ENCODE peak calls at places on chromosomes 5 and 9, in eight cellular contexts. P is HuH-7; D is NCI-H1436; I is stimulated activated CD8-positive, alpha-beta memory T cell treated with anti-CD3 and anti-CD28 coated beads, Interleukin-15, amount 100 ng/mL, for 24 hours; K is amniotic stem cell; R is ascending aorta; X is tibial nerve; Y is brain microvascular endothelial cell. Q is an unnamed sample.
A peak's percentile ranks its signal among the peaks of the same experiment; 100 is the strongest.

GRCh38 chr5:111512406-111513174 is at the start of gene STARD4:
- DNase-seq in P (peak; percentile 84), D (peak; percentile 95), I (peak; percentile 79), K (peak; percentile 79), R (peak; percentile 98), X (peak; percentile 85), Y (peak; percentile 97), Q (peak; percentile 92)

GRCh38 chr5:38725419-38725865 is 120.4 kb upstream of the OSMR start:
- DNase-seq in P (no peak), D (no peak), I (no peak), K (no peak), R (no peak), X (no peak), Y (no peak), Q (no peak)

GRCh38 chr9:97781902-97782301 is 71.1 kb upstream of the FOXE1 start:
- DNase-seq in P (no peak), D (no peak), I (no peak), K (no peak), R (no peak), X (no peak), Y (no peak), Q (no peak)

GRCh38 chr5:79191457-79191856 is 44.5 kb upstream of the JMY start:
- DNase-seq in P (no peak), D (no peak), I (no peak), K (no peak), R (no peak), X (no peak), Y (no peak), Q (no peak)

GRCh38 chr9:95486318-95486717 is 30.5 kb downstream of the PTCH1 start:
- DNase-seq in P (no peak), D (no peak), I (no peak), K (no peak), R (no peak), X (no peak), Y (no peak), Q (no peak)

GRCh38 chr5:110002652-110003051 is 312.9 kb downstream of the MAN2A1 start:
- DNase-seq in P (no peak), D (no peak), I (no peak), K (no peak), R (no peak), X (no peak), Y (no peak), Q (no peak)

GRCh38 chr9:95508242-95508967 is 8.4 kb downstream of the PTCH1 start:
- DNase-seq in P (no peak), D (no peak), I (no peak), K (no peak), R (no peak), X (no peak), Y (no peak), Q (no peak)

GRCh38 chr5:10524376-10525123 is 39.3 kb upstream of the ANKRD33B start:
- DNase-seq in P (no peak), D (no peak), I (no peak), K (peak; percentile 18), R (no peak), X (peak; percentile 77), Y (peak; percentile 76), Q (no peak)

GRCh38 chr9:89879276-89879675 is 274.5 kb downstream of the GADD45G start:
- DNase-seq in P (no peak), D (no peak), I (no peak), K (no peak), R (peak; percentile 40), X (no peak), Y (no peak), Q (no peak)

GRCh38 chr9:135907446-135908333 is at the start of gene CAMSAP1:
- DNase-seq in P (peak; percentile 96), D (peak; percentile 89), I (peak; percentile 94), K (peak; percentile 82), R (peak; percentile 95), X (peak; percentile 88), Y (peak; percentile 84), Q (peak; percentile 83)

GRCh38 chr9:84216151-84216550 is 124.4 kb downstream of the SLC28A3 start:
- DNase-seq in P (no peak), D (no peak), I (no peak), K (no peak), R (no peak), X (no peak), Y (no peak), Q (no peak)

GRCh38 chr5:133086366-133086875 is 34.6 kb downstream of the HSPA4 start:
- DNase-seq in P (no peak), D (no peak), I (no peak), K (no peak), R (no peak), X (no peak), Y (no peak), Q (no peak)

GRCh38 chr5:435961-436640 is 6.9 kb upstream of the EXOC3 start:
- DNase-seq in P (peak; percentile 64), D (peak; percentile 28), I (no peak), K (no peak), R (peak; percentile 39), X (no peak), Y (no peak), Q (no peak)

GRCh38 chr9:13139641-13140171 is 139.8 kb downstream of the MPDZ start:
- DNase-seq in P (no peak), D (no peak), I (no peak), K (peak; percentile 59), R (no peak), X (no peak), Y (peak; percentile 92), Q (no peak)

GRCh38 chr5:1380910-1381309 is 36.0 kb upstream of the CLPTM1L start:
- DNase-seq in P (no peak), D (no peak), I (no peak), K (no peak), R (no peak), X (no peak), Y (no peak), Q (no peak)

GRCh38 chr5:56048124-56048523 is 53.4 kb upstream of the IL6ST start:
- DNase-seq in P (no peak), D (no peak), I (no peak), K (no peak), R (no peak), X (no peak), Y (no peak), Q (no peak)

GRCh38 chr5:56170557-56170956 is 62.6 kb downstream of the ANKRD55 start:
- DNase-seq in P (no peak), D (no peak), I (no peak), K (no peak), R (peak; percentile 77), X (peak; percentile 21), Y (peak; percentile 65), Q (no peak)

GRCh38 chr9:81690251-81690851 is 1.0 kb upstream of the TLE1 start:
- DNase-seq in P (peak; percentile 61), D (no peak), I (no peak), K (no peak), R (peak; percentile 68), X (no peak), Y (no peak), Q (no peak)

GRCh38 chr5:153831976-153832375 is 206.7 kb downstream of the FAM114A2 start:
- DNase-seq in P (peak; percentile 10), D (no peak), I (no peak), K (no peak), R (no peak), X (no peak), Y (peak; percentile 21), Q (no peak)

GRCh38 chr5:73384861-73385260 is 63.7 kb downstream of the FOXD1 start:
- DNase-seq in P (no peak), D (no peak), I (no peak), K (no peak), R (no peak), X (no peak), Y (no peak), Q (no peak)

GRCh38 chr5:124963236-124963929 is 216.9 kb upstream of the ZNF608 start:
- DNase-seq in P (peak; percentile 50), D (no peak), I (no peak), K (peak; percentile 26), R (no peak), X (no peak), Y (peak; percentile 28), Q (no peak)

GRCh38 chr9:127835930-127836586 is 18.4 kb downstream of the ENG start:
- DNase-seq in P (no peak), D (no peak), I (no peak), K (peak; percentile 57), R (peak; percentile 86), X (peak; percentile 45), Y (peak; percentile 82), Q (no peak)

GRCh38 chr9:95434116-95435073 is 82.4 kb downstream of the PTCH1 start:
- DNase-seq in P (no peak), D (no peak), I (no peak), K (no peak), R (no peak), X (no peak), Y (no peak), Q (no peak)

GRCh38 chr9:134869554-134870310 is 10.9 kb upstream of the FCN2 start:
- DNase-seq in P (no peak), D (no peak), I (no peak), K (no peak), R (peak; percentile 39), X (no peak), Y (no peak), Q (no peak)

GRCh38 chr5:169290895-169291294 is 10.0 kb downstream of the SLIT3 start:
- DNase-seq in P (no peak), D (no peak), I (no peak), K (no peak), R (no peak), X (no peak), Y (no peak), Q (no peak)

GRCh38 chr9:135864447-135865049 is 42.8 kb downstream of the CAMSAP1 start:
- DNase-seq in P (peak; percentile 68), D (peak; percentile 40), I (peak; percentile 58), K (no peak), R (no peak), X (peak; percentile 67), Y (peak; percentile 42), Q (no peak)

GRCh38 chr5:91311697-91312501 is 71.2 kb downstream of the ARRDC3 start:
- DNase-seq in P (no peak), D (peak; percentile 8), I (no peak), K (peak; percentile 86), R (peak; percentile 93), X (peak; percentile 59), Y (peak; percentile 98), Q (peak; percentile 63)

GRCh38 chr5:133825631-133826289 is 142.7 kb downstream of the C5orf15 start:
- DNase-seq in P (no peak), D (no peak), I (no peak), K (no peak), R (no peak), X (no peak), Y (no peak), Q (no peak)

GRCh38 chr5:127012933-127013332 is 17.4 kb downstream of the MARCHF3 start:
- DNase-seq in P (no peak), D (no peak), I (no peak), K (no peak), R (no peak), X (no peak), Y (peak; percentile 28), Q (no peak)

GRCh38 chr9:122261469-122261881 is 3.2 kb downstream of the RBM18 start:
- DNase-seq in P (peak; percentile 79), D (no peak), I (no peak), K (no peak), R (peak; percentile 88), X (peak; percentile 61), Y (peak; percentile 64), Q (no peak)

GRCh38 chr5:154055225-154055624 is 16.5 kb downstream of the MFAP3 start:
- DNase-seq in P (no peak), D (peak; percentile 70), I (no peak), K (no peak), R (no peak), X (no peak), Y (no peak), Q (no peak)

GRCh38 chr9:17520264-17521058 is 58.4 kb upstream of the SH3GL2 start:
- DNase-seq in P (peak; percentile 3), D (no peak), I (no peak), K (no peak), R (no peak), X (no peak), Y (no peak), Q (no peak)

GRCh38 chr9:26157411-26157810 is 479.2 kb upstream of the TUSC1 start:
- DNase-seq in P (no peak), D (no peak), I (no peak), K (no peak), R (no peak), X (no peak), Y (no peak), Q (no peak)

GRCh38 chr5:127650022-127650421 is 1.1 kb downstream of the CTXN3 start:
- DNase-seq in P (no peak), D (no peak), I (no peak), K (no peak), R (no peak), X (no peak), Y (peak; percentile 20), Q (no peak)